ENCODE peak calls at places on chromosomes 12 and 14, in five cellular contexts. W, X, F, B and Z are unnamed samples.
A peak's percentile ranks its signal among the peaks of the same experiment; 100 is the strongest.

GRCh38 chr12:52390739-52391617 is 5.5 kb upstream of the KRT84 start:
- DNase-seq in W (peak; percentile 50), X (peak; percentile 80), F (no peak), B (no peak), Z (no peak)

GRCh38 chr14:94126419-94126677 is 3.1 kb downstream of the IFI27L2 start:
- DNase-seq in W (no peak), X (no peak), F (no peak), B (no peak), Z (no peak)

GRCh38 chr12:81546811-81547210 is 212.3 kb downstream of the PPFIA2 start:
- DNase-seq in W (no peak), X (no peak), F (no peak), B (no peak), Z (no peak)

GRCh38 chr12:550473-551260 is 90.9 kb downstream of the B4GALNT3 start:
- DNase-seq in W (no peak), X (no peak), F (no peak), B (no peak), Z (peak; percentile 85)

GRCh38 chr12:46452776-46453175 is 80.2 kb upstream of the SLC38A2 start:
- DNase-seq in W (no peak), X (no peak), F (no peak), B (no peak), Z (no peak)

GRCh38 chr12:90520002-90520734 is 434.8 kb downstream of the CCER1 start:
- DNase-seq in W (no peak), X (no peak), F (no peak), B (no peak), Z (no peak)

GRCh38 chr14:99383457-99384428 is 96.9 kb downstream of the SETD3 start:
- DNase-seq in W (no peak), X (no peak), F (no peak), B (no peak), Z (peak; percentile 35)

GRCh38 chr12:51832708-51833107 is 15.8 kb downstream of the FIGNL2 start:
- DNase-seq in W (peak; percentile 54), X (no peak), F (no peak), B (no peak), Z (no peak)

GRCh38 chr14:24130717-24131548 is 474 bp downstream of the FITM1 start:
- DNase-seq in W (no peak), X (no peak), F (no peak), B (peak; percentile 87), Z (peak; percentile 90)

GRCh38 chr14:61285364-61285763 is 4.2 kb upstream of the TMEM30B start:
- DNase-seq in W (no peak), X (no peak), F (no peak), B (no peak), Z (no peak)

GRCh38 chr12:109461846-109462766 is 15.0 kb downstream of the KCTD10 start:
- DNase-seq in W (peak; percentile 88), X (no peak), F (no peak), B (peak; percentile 44), Z (no peak)

GRCh38 chr14:35879654-35880249 is 53.6 kb downstream of the BRMS1L start:
- DNase-seq in W (no peak), X (no peak), F (no peak), B (no peak), Z (no peak)

GRCh38 chr12:116257213-116257612 is 20.3 kb downstream of the MED13L start:
- DNase-seq in W (no peak), X (no peak), F (no peak), B (no peak), Z (no peak)

GRCh38 chr12:52569726-52570125 is 3.9 kb downstream of the KRT74 start:
- DNase-seq in W (no peak), X (no peak), F (no peak), B (no peak), Z (no peak)

GRCh38 chr14:77064535-77065178 is 33.4 kb upstream of the CIPC start:
- DNase-seq in W (no peak), X (no peak), F (no peak), B (no peak), Z (no peak)

GRCh38 chr12:32533971-32534590 is 134.7 kb downstream of the FGD4 start:
- DNase-seq in W (peak; percentile 61), X (peak; percentile 47), F (no peak), B (peak; percentile 68), Z (peak; percentile 88)

GRCh38 chr12:123744836-123745235 is 17.3 kb upstream of the DNAH10 start:
- DNase-seq in W (no peak), X (peak; percentile 46), F (no peak), B (no peak), Z (no peak)